ENCODE peak calls at places on chromosome 1, in four cellular contexts. V is non-pigmented ciliary epithelial cell, Q is cardiac fibroblast, I is neural crest cell. R is an unnamed sample.

GRCh38 chr1:151739590-151740355 is 18.5 kb downstream of the RIIAD1 start:
- DNase-seq in V (no peak), Q (no peak), I (no peak), R (no peak)

GRCh38 chr1:241356519-241357365 is at the start of gene RGS7:
- DNase-seq in V (no peak), Q (peak), I (peak), R (no peak)

GRCh38 chr1:17167041-17167782 is 37.7 kb upstream of the PADI1 start:
- DNase-seq in V (no peak), Q (peak), I (no peak), R (no peak)

GRCh38 chr1:159992161-159992560 is 38.1 kb upstream of the SLAMF9 start:
- DNase-seq in V (no peak), Q (no peak), I (no peak), R (no peak)

GRCh38 chr1:9770276-9770675 is 53.5 kb downstream of the CLSTN1 start:
- DNase-seq in V (no peak), Q (no peak), I (no peak), R (no peak)

GRCh38 chr1:110872745-110873435 is at the start of gene CD53:
- DNase-seq in V (no peak), Q (no peak), I (no peak), R (no peak)

GRCh38 chr1:39258146-39258924 is 53.8 kb downstream of the MACF1 start:
- DNase-seq in V (no peak), Q (peak), I (peak), R (peak)

GRCh38 chr1:24944318-24944717 is 14.2 kb upstream of the RUNX3 start:
- DNase-seq in V (no peak), Q (no peak), I (no peak), R (no peak)

GRCh38 chr1:9181176-9181906 is 52.4 kb upstream of the GPR157 start:
- DNase-seq in V (no peak), Q (peak), I (peak), R (no peak)

GRCh38 chr1:35810096-35810860 is 2.5 kb downstream of the AGO4 start:
- DNase-seq in V (peak), Q (peak), I (no peak), R (peak)

GRCh38 chr1:219031821-219032220 is 141.9 kb upstream of the LYPLAL1 start:
- DNase-seq in V (no peak), Q (peak), I (no peak), R (no peak)

GRCh38 chr1:20337581-20337980 is 46.9 kb downstream of the VWA5B1 start:
- DNase-seq in V (no peak), Q (no peak), I (no peak), R (no peak)

GRCh38 chr1:43521716-43522115 is 9.0 kb upstream of the PTPRF start:
- DNase-seq in V (no peak), Q (no peak), I (no peak), R (no peak)

GRCh38 chr1:51969038-51969705 is 21.3 kb downstream of the RAB3B start:
- DNase-seq in V (peak), Q (peak), I (no peak), R (peak)

R was measured in kidney epithelial cell.